ENCODE peak calls at places on chromosome X, in six cellular contexts. One of them, this sample, is unnamed.

GRCh38 chrX:54978448-54978847 is 15.5 kb downstream of the PFKFB1 start:
- DNase-seq in lower leg skin: no peak
- DNase-seq in heart left ventricle: no peak
- DNase-seq in A549: peak; percentile 24
- DNase-seq in GM12878: no peak
- DNase-seq in ovary: no peak
- DNase-seq in this sample: no peak

GRCh38 chrX:78019586-78020483 is 50.4 kb upstream of the PGAM4 start:
- DNase-seq in lower leg skin: no peak
- DNase-seq in heart left ventricle: no peak
- DNase-seq in A549: no peak
- DNase-seq in GM12878: no peak
- DNase-seq in ovary: no peak
- DNase-seq in this sample: peak; percentile 41

GRCh38 chrX:128973033-128973432 is 550.3 kb downstream of the SMARCA1 start:
- DNase-seq in lower leg skin: no peak
- DNase-seq in heart left ventricle: no peak
- DNase-seq in A549: no peak
- DNase-seq in GM12878: no peak
- DNase-seq in ovary: no peak
- DNase-seq in this sample: no peak

GRCh38 chrX:150409486-150409885 is 46.4 kb downstream of the MAMLD1 start:
- DNase-seq in lower leg skin: no peak
- DNase-seq in heart left ventricle: no peak
- DNase-seq in A549: no peak
- DNase-seq in GM12878: no peak
- DNase-seq in ovary: no peak
- DNase-seq in this sample: no peak

GRCh38 chrX:38862100-38862499 is 60.8 kb downstream of the MID1IP1 start:
- DNase-seq in lower leg skin: no peak
- DNase-seq in heart left ventricle: no peak
- DNase-seq in A549: no peak
- DNase-seq in GM12878: no peak
- DNase-seq in ovary: no peak
- DNase-seq in this sample: no peak

GRCh38 chrX:19543020-19543715 is 27.9 kb upstream of the MAP3K15 start:
- DNase-seq in lower leg skin: no peak
- DNase-seq in heart left ventricle: no peak
- DNase-seq in A549: no peak
- DNase-seq in GM12878: no peak
- DNase-seq in ovary: no peak
- DNase-seq in this sample: no peak

GRCh38 chrX:24515447-24515846 is 50.4 kb downstream of the PDK3 start:
- DNase-seq in lower leg skin: no peak
- DNase-seq in heart left ventricle: no peak
- DNase-seq in A549: peak; percentile 37
- DNase-seq in GM12878: no peak
- DNase-seq in ovary: no peak
- DNase-seq in this sample: no peak

GRCh38 chrX:151177141-151178027 is 1.0 kb downstream of the GPR50 start:
- DNase-seq in lower leg skin: no peak
- DNase-seq in heart left ventricle: no peak
- DNase-seq in A549: no peak
- DNase-seq in GM12878: no peak
- DNase-seq in ovary: no peak
- DNase-seq in this sample: no peak

GRCh38 chrX:80799616-80800015 is 10.1 kb downstream of the BRWD3 start:
- DNase-seq in lower leg skin: no peak
- DNase-seq in heart left ventricle: no peak
- DNase-seq in A549: no peak
- DNase-seq in GM12878: no peak
- DNase-seq in ovary: no peak
- DNase-seq in this sample: no peak

GRCh38 chrX:20968996-20969395 is 405.2 kb upstream of the CNKSR2 start:
- DNase-seq in lower leg skin: no peak
- DNase-seq in heart left ventricle: no peak
- DNase-seq in A549: peak; percentile 11
- DNase-seq in GM12878: no peak
- DNase-seq in ovary: no peak
- DNase-seq in this sample: no peak

GRCh38 chrX:143437439-143437838 is 79.8 kb downstream of the SPANXN3 start:
- DNase-seq in lower leg skin: no peak
- DNase-seq in heart left ventricle: no peak
- DNase-seq in A549: peak; percentile 0
- DNase-seq in GM12878: no peak
- DNase-seq in ovary: no peak
- DNase-seq in this sample: no peak

GRCh38 chrX:4547218-4547836 is 833.9 kb upstream of the PRKX start:
- DNase-seq in lower leg skin: no peak
- DNase-seq in heart left ventricle: no peak
- DNase-seq in A549: peak; percentile 53
- DNase-seq in GM12878: peak; percentile 5
- DNase-seq in ovary: no peak
- DNase-seq in this sample: peak; percentile 3

GRCh38 chrX:106899841-106900240 is 3.3 kb downstream of the RIPPLY1 start:
- DNase-seq in lower leg skin: no peak
- DNase-seq in heart left ventricle: no peak
- DNase-seq in A549: no peak
- DNase-seq in GM12878: no peak
- DNase-seq in ovary: no peak
- DNase-seq in this sample: no peak

GRCh38 chrX:109902665-109903064 is 100.2 kb upstream of the TMEM164 start:
- DNase-seq in lower leg skin: no peak
- DNase-seq in heart left ventricle: no peak
- DNase-seq in A549: peak; percentile 47
- DNase-seq in GM12878: no peak
- DNase-seq in ovary: no peak
- DNase-seq in this sample: no peak

GRCh38 chrX:119790977-119791436 is 423 bp downstream of the RPL39 start:
- DNase-seq in lower leg skin: no peak
- DNase-seq in heart left ventricle: peak; percentile 31
- DNase-seq in A549: peak; percentile 45
- DNase-seq in GM12878: no peak
- DNase-seq in ovary: peak; percentile 33
- DNase-seq in this sample: peak; percentile 4

GRCh38 chrX:51440365-51440764 is 56.0 kb downstream of the NUDT11 start:
- DNase-seq in lower leg skin: no peak
- DNase-seq in heart left ventricle: no peak
- DNase-seq in A549: no peak
- DNase-seq in GM12878: no peak
- DNase-seq in ovary: no peak
- DNase-seq in this sample: no peak

GRCh38 chrX:30153881-30154260 is 61.5 kb upstream of the MAGEB2 start:
- DNase-seq in lower leg skin: no peak
- DNase-seq in heart left ventricle: no peak
- DNase-seq in A549: no peak
- DNase-seq in GM12878: no peak
- DNase-seq in ovary: no peak
- DNase-seq in this sample: no peak

GRCh38 chrX:17403231-17403691 is 28.3 kb downstream of the NHS start:
- DNase-seq in lower leg skin: no peak
- DNase-seq in heart left ventricle: peak; percentile 21
- DNase-seq in A549: no peak
- DNase-seq in GM12878: no peak
- DNase-seq in ovary: no peak
- DNase-seq in this sample: peak; percentile 8

GRCh38 chrX:107747596-107748161 is 27.9 kb downstream of the TSC22D3 start:
- DNase-seq in lower leg skin: peak; percentile 76
- DNase-seq in heart left ventricle: no peak
- DNase-seq in A549: no peak
- DNase-seq in GM12878: no peak
- DNase-seq in ovary: no peak
- DNase-seq in this sample: peak; percentile 51

GRCh38 chrX:120755066-120755846 is 120.4 kb downstream of the CT47B1 start:
- DNase-seq in lower leg skin: no peak
- DNase-seq in heart left ventricle: no peak
- DNase-seq in A549: no peak
- DNase-seq in GM12878: no peak
- DNase-seq in ovary: no peak
- DNase-seq in this sample: no peak

GRCh38 chrX:55342533-55343501 is 78.1 kb upstream of the PAGE3 start:
- DNase-seq in lower leg skin: no peak
- DNase-seq in heart left ventricle: no peak
- DNase-seq in A549: peak; percentile 40
- DNase-seq in GM12878: peak; percentile 21
- DNase-seq in ovary: no peak
- DNase-seq in this sample: no peak

GRCh38 chrX:139738581-139738980 is 30.6 kb upstream of the MCF2 start:
- DNase-seq in lower leg skin: no peak
- DNase-seq in heart left ventricle: no peak
- DNase-seq in A549: no peak
- DNase-seq in GM12878: no peak
- DNase-seq in ovary: no peak
- DNase-seq in this sample: no peak

GRCh38 chrX:109704563-109704962 is 28.5 kb downstream of the ACSL4 start:
- DNase-seq in lower leg skin: no peak
- DNase-seq in heart left ventricle: no peak
- DNase-seq in A549: no peak
- DNase-seq in GM12878: peak; percentile 27
- DNase-seq in ovary: no peak
- DNase-seq in this sample: no peak

GRCh38 chrX:53595266-53595810 is 91.2 kb downstream of the HUWE1 start:
- DNase-seq in lower leg skin: no peak
- DNase-seq in heart left ventricle: no peak
- DNase-seq in A549: no peak
- DNase-seq in GM12878: no peak
- DNase-seq in ovary: no peak
- DNase-seq in this sample: no peak

DNA sequence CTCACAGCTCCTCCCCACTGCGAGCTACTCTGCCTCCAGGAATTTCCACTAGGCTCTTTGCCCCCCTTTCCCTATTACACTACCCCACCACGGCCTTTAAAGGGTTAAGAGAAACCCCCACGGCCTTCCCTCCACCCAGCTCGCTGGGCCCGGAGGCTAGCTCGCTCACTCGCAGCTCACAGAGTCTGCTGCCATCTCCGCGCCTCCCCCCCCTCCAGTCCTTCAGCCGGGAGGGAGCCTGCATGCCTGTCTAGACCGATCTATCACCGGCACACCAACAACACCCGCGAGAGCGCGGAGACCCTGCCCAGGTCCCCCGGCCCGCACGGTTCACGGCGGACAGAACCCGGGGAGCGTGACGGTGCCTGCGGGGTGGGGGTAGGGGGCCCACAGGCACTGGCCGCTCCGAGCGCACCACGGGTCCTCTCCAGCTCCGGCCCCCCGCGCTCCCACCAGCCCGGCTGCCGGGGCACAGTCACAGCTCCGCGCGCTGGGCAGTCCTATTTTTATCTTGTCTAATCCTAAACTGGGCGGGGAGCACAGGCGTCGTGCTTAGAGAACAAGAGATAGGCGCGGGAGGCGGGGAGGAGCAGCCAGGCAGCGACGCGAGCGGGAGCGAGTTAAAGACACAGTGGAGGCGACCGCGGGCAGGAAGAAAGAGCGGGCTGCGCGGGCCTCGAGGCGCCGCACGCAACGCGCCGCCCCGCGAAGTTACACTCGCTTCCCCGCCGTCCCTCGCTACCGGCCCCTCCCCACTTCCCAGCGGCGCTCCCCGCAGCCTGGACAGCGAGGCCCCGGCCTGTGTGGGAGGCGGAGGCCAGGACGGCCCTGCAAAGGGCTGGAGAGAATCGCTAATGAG is 3.5 kb downstream of the BCOR start:
- DNase-seq in lower leg skin: peak; percentile 90
- DNase-seq in heart left ventricle: peak; percentile 82
- DNase-seq in A549: no peak
- DNase-seq in GM12878: no peak
- DNase-seq in ovary: no peak
- DNase-seq in this sample: peak; percentile 46
- TF ChIP-seq POLR2A in lower leg skin: no peak
- TF ChIP-seq POLR2A in heart left ventricle: peak; percentile 51
- TF ChIP-seq POLR2A in A549: no peak
- TF ChIP-seq POLR2A in GM12878: no peak
- TF ChIP-seq POLR2A in ovary: no peak
- TF ChIP-seq POLR2A in this sample: no peak

DNA sequence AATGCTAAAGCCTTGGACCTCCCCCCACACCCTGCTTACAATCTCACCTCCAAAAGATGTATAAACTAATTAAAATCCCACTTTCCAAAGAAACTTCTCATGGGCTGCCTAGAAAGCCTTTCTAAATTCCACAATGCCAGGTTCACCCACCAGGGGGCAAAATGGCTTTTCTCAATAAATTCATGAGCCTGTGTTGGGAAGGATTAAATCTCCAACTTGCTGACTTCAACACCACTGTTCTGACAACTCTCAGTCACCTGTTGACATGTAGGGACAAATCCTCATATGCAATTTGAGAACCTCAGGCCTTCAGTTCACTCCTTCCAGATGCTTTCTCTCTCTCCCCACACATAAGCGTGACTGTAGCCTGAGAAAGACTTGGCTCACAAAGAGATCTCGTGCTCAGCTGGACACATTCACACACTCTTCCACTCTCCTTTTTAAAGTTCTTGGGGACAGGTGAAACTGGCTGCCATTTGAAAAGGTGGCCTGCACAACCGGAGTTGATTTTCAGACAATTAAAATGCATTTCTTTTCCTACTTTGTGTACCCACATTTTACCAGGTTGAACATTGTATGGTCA is 88.6 kb upstream of the PRPS2 start:
- DNase-seq in lower leg skin: no peak
- DNase-seq in heart left ventricle: no peak
- DNase-seq in A549: peak; percentile 17
- DNase-seq in GM12878: no peak
- DNase-seq in ovary: no peak
- DNase-seq in this sample: no peak
- TF ChIP-seq CTCF in lower leg skin: no peak
- TF ChIP-seq CTCF in heart left ventricle: no peak
- TF ChIP-seq CTCF in A549: peak; percentile 27
- TF ChIP-seq CTCF in GM12878: peak; percentile 27
- TF ChIP-seq CTCF in ovary: no peak
- TF ChIP-seq CTCF in this sample: peak; percentile 46

GRCh38 chrX:153782324-153782723 is 1.5 kb downstream of the SRPK3 start:
- DNase-seq in lower leg skin: no peak
- DNase-seq in heart left ventricle: no peak
- DNase-seq in A549: no peak
- DNase-seq in GM12878: no peak
- DNase-seq in ovary: no peak
- DNase-seq in this sample: no peak
- H3K4me3 ChIP-seq in lower leg skin: no peak overlapping the region
- H3K4me3 ChIP-seq in heart left ventricle: no peak overlapping the region
- H3K4me3 ChIP-seq in A549: no peak overlapping the region
- H3K4me3 ChIP-seq in GM12878: no peak overlapping the region
- H3K4me3 ChIP-seq in ovary: no peak overlapping the region
- H3K4me3 ChIP-seq in this sample: no peak overlapping the region

DNA sequence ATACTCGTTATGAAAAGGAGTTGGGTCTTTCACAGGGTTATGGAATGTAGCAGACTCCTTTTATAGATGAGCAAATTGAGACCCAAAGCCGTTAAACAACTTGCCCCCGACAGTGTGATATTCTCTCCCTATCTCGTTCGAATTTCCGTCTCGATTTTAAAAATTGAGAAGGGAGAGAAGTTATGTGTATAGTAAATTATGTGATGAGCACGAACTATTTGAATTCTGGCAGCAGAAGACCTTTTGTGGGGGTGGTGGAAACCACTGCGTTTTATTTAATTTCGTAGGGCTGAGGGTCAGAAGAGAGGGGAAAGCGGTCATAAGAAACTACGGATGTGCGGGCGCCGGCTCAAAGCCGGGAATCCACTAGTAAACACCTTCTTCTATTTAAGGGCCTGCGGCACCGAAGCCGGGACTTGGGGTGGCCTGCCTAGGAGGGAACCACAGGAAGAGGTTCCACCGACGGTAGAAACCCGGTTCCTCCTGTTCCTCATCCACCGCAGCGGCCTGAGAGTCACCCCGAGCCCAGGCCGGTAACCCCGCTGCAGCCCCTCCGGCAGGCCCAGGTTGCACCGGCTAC is 1.5 kb upstream of the DDX3X start:
- DNase-seq in lower leg skin: peak; percentile 92
- DNase-seq in heart left ventricle: peak; percentile 44
- DNase-seq in A549: peak; percentile 49
- DNase-seq in GM12878: no peak
- DNase-seq in ovary: no peak
- DNase-seq in this sample: peak; percentile 7
- TF ChIP-seq POLR2A in lower leg skin: no peak
- TF ChIP-seq POLR2A in heart left ventricle: no peak
- TF ChIP-seq POLR2A in A549: no peak
- TF ChIP-seq POLR2A in GM12878: no peak
- TF ChIP-seq POLR2A in ovary: no peak
- TF ChIP-seq POLR2A in this sample: no peak

This sample was measured in prostate gland.